ENCODE peak calls at places on chromosomes 12 and 14, in nine cellular contexts. Q, A, S, B, R, J, K, O and E are unnamed samples.

GRCh38 chr12:122865268-122866231 is 30.3 kb downstream of the HIP1R start:
- DNase-seq in Q (no peak), O (no peak), R (no peak), K (no peak), B (no peak), A (no peak), S (peak; percentile 87), J (peak; percentile 64), E (peak; percentile 96)

GRCh38 chr12:95393191-95393790 is 80.7 kb upstream of the METAP2 start:
- DNase-seq in K (no peak), A (no peak), S (no peak), J (peak; percentile 25), B (no peak), R (no peak), O (no peak), Q (no peak), E (no peak)

GRCh38 chr14:98138666-98139065 is 1133.3 kb downstream of the BCL11B start:
- DNase-seq in S (peak; percentile 32), O (peak; percentile 50), R (no peak), K (no peak), Q (peak; percentile 24), J (peak; percentile 30), A (peak; percentile 72), B (peak; percentile 32), E (no peak)

GRCh38 chr14:61973981-61974380 is 211.8 kb downstream of the SNAPC1 start:
- DNase-seq in A (no peak), J (no peak), R (no peak), O (no peak), K (no peak), S (no peak), Q (peak; percentile 83), B (no peak), E (no peak)

GRCh38 chr12:6958609-6959375 is 7.6 kb downstream of the PTPN6 start:
- DNase-seq in R (no peak), O (no peak), A (peak; percentile 77), S (no peak), K (no peak), J (no peak), B (no peak), Q (no peak), E (no peak)

GRCh38 chr12:93813972-93814821 is 137.0 kb downstream of the CRADD start:
- DNase-seq in A (no peak), Q (peak; percentile 51), B (peak; percentile 79), S (peak; percentile 78), J (no peak), K (peak; percentile 81), R (no peak), O (peak; percentile 52), E (peak; percentile 69)

GRCh38 chr12:66647034-66647691 is 31.7 kb downstream of the GRIP1 start:
- DNase-seq in B (no peak), Q (peak; percentile 100), K (no peak), S (no peak), R (peak; percentile 70), A (no peak), J (no peak), O (no peak), E (no peak)

GRCh38 chr12:124809878-124810277 is 53.8 kb downstream of the SCARB1 start:
- DNase-seq in S (no peak), B (no peak), K (no peak), J (no peak), O (no peak), Q (peak; percentile 56), A (no peak), R (no peak), E (no peak)

GRCh38 chr12:12546314-12546772 is 16.3 kb downstream of the DUSP16 start:
- DNase-seq in Q (no peak), A (no peak), S (no peak), O (no peak), K (no peak), J (no peak), R (no peak), B (no peak), E (no peak)

GRCh38 chr12:101733166-101733565 is 6.1 kb downstream of the SYCP3 start:
- DNase-seq in A (no peak), Q (no peak), B (no peak), K (no peak), O (no peak), R (no peak), S (no peak), J (no peak), E (no peak)

GRCh38 chr12:123530683-123531082 is 2.8 kb downstream of the RILPL1 start:
- DNase-seq in K (no peak), B (no peak), O (no peak), A (no peak), S (no peak), R (no peak), Q (no peak), J (no peak), E (no peak)

GRCh38 chr12:67091678-67092077 is 177.5 kb upstream of the CAND1 start:
- DNase-seq in A (no peak), O (no peak), J (no peak), B (no peak), K (no peak), R (no peak), S (no peak), Q (no peak), E (no peak)

GRCh38 chr14:61435563-61436337 is 114.4 kb downstream of the PRKCH start:
- DNase-seq in Q (no peak), O (no peak), K (no peak), B (no peak), R (no peak), S (no peak), A (no peak), J (no peak), E (peak; percentile 23)

GRCh38 chr12:44930972-44931600 is 55.0 kb upstream of the NELL2 start:
- DNase-seq in R (peak; percentile 13), J (peak; percentile 53), O (no peak), B (no peak), A (no peak), S (no peak), K (no peak), Q (peak; percentile 49), E (no peak)

GRCh38 chr12:118126119-118126757 is 9.7 kb upstream of the PEBP1 start:
- DNase-seq in Q (no peak), O (peak; percentile 79), K (no peak), A (no peak), S (peak; percentile 97), B (peak; percentile 75), R (no peak), J (no peak), E (peak; percentile 58)

GRCh38 chr14:100587763-100588411 is 670 bp upstream of the BEGAIN start:
- DNase-seq in Q (no peak), O (no peak), R (no peak), B (no peak), S (peak; percentile 4), K (no peak), A (no peak), J (no peak), E (peak; percentile 45)

GRCh38 chr14:102504302-102504950 is 5.2 kb downstream of the ANKRD9 start:
- DNase-seq in R (no peak), Q (no peak), K (no peak), S (no peak), O (no peak), B (no peak), A (no peak), J (no peak), E (no peak)

GRCh38 chr12:117129391-117129790 is 30.2 kb upstream of the TESC start:
- DNase-seq in B (no peak), Q (no peak), R (no peak), A (no peak), K (no peak), O (no peak), J (no peak), S (no peak), E (no peak)

GRCh38 chr12:102508052-102508451 is 27.7 kb upstream of the IGF1 start:
- DNase-seq in S (no peak), A (no peak), O (no peak), R (no peak), B (no peak), Q (no peak), J (no peak), K (no peak), E (no peak)

GRCh38 chr14:91554535-91555332 is 44.6 kb upstream of the PPP4R3A start:
- DNase-seq in R (no peak), B (no peak), K (no peak), J (no peak), A (no peak), S (no peak), Q (no peak), O (peak; percentile 87), E (peak; percentile 85)

GRCh38 chr12:79384551-79384950 is 306.2 kb downstream of the PAWR start:
- DNase-seq in B (no peak), J (no peak), A (no peak), S (no peak), K (no peak), Q (no peak), R (no peak), O (no peak), E (no peak)

DNA sequence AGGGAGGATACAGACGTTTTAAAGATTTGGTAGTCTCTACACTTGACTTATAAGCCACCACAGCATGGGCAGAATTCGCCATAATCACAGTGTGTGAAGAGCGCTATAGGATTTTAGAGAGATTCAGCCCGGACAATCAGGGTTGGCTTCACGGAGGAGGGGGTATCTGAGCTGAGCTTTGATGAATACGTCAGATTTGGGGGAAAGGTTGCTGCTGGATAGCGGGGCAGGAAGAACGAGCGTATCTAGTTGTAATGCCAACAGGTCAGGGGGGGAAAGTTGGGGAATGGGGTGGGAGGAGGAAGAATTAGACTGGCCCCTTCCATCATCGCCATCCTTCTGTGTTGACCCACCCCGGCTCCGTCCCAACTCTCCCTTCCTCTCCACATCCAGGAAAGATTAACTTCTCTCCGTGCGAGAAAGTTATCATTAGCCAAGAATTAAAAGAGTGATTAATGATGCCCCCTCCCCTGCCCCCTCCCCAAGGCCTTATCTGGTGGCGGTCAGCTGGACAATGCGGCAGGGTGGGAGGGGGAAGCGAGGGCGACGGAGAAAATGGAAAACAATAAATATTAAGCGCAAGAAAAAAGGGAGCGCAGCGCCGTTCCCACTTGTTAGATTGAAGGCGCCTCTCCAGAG is 13.5 kb upstream of the GPATCH2L start:
- DNase-seq in J (no peak), A (no peak), Q (no peak), S (no peak), O (no peak), B (no peak), K (no peak), R (no peak), E (no peak)
- H3K4me3 ChIP-seq in J (no peak overlapping the region), A (no peak overlapping the region), Q (no peak overlapping the region), S (no peak overlapping the region), O (no peak overlapping the region), B (no peak overlapping the region), K (peak overlapping the region; percentile 19), R (no peak overlapping the region), E (peak overlapping the region; percentile 2)

GRCh38 chr12:25962932-25963525 is 4.5 kb downstream of the RASSF8 start:
- DNase-seq in R (no peak), O (no peak), S (no peak), Q (no peak), J (no peak), A (no peak), K (peak; percentile 33), B (no peak), E (no peak)
- H3K27ac ChIP-seq in R (no peak overlapping the region), O (no peak overlapping the region), S (no peak overlapping the region), Q (no peak overlapping the region), J (no peak overlapping the region), A (no peak overlapping the region), K (peak overlapping the region; percentile 98), B (no peak overlapping the region), E (no peak overlapping the region)

GRCh38 chr14:104979758-104980591 is 1.8 kb upstream of the AHNAK2 start:
- DNase-seq in K (peak; percentile 55), A (no peak), R (no peak), S (peak; percentile 84), O (peak; percentile 20), B (peak; percentile 76), Q (peak; percentile 67), J (peak; percentile 67), E (peak; percentile 91)
- H3K4me1 ChIP-seq in K (peaks cover 30% of the 10 kb centered on the region), A (peaks cover 8% of the 10 kb centered on the region), R (peaks cover 27% of the 10 kb centered on the region), S (peaks cover 54% of the 10 kb centered on the region), O (peaks cover 22% of the 10 kb centered on the region), B (peaks cover 19% of the 10 kb centered on the region), Q (peaks cover 12% of the 10 kb centered on the region), J (peaks cover 51% of the 10 kb centered on the region), E (peaks cover 2% of the 10 kb centered on the region)

GRCh38 chr12:106137456-106138278 is 1.1 kb downstream of the NUAK1 start:
- DNase-seq in A (no peak), R (no peak), K (no peak), O (no peak), S (no peak), B (no peak), J (no peak), Q (no peak), E (no peak)
- H3K4me3 ChIP-seq in A (no peak overlapping the region), R (peak overlapping the region; percentile 82), K (peak overlapping the region; percentile 91), O (peak overlapping the region; percentile 62), S (no peak overlapping the region), B (peak overlapping the region; percentile 67), J (peak overlapping the region; percentile 83), Q (peak overlapping the region; percentile 66), E (peak overlapping the region; percentile 85)